ENCODE peak calls at places on chromosomes 6 and 20, in six cellular contexts. One of them, this sample, is unnamed.

GRCh38 chr6:36333889-36334288 is 2.8 kb downstream of the BNIP5 start:
- DNase-seq in T47D: no peak
- DNase-seq in WTC11: no peak
- DNase-seq in activated CD8-positive, alpha-beta memory T cell treated with anti-CD3 and anti-CD28 coated beads for 4 hours: no peak
- DNase-seq in upper lobe of right lung: no peak
- DNase-seq in psoas muscle: no peak
- DNase-seq in this sample: no peak

GRCh38 chr6:70280462-70280861 is 22.4 kb downstream of the COL9A1 start:
- DNase-seq in T47D: peak; percentile 37
- DNase-seq in WTC11: peak; percentile 23
- DNase-seq in activated CD8-positive, alpha-beta memory T cell treated with anti-CD3 and anti-CD28 coated beads for 4 hours: no peak
- DNase-seq in upper lobe of right lung: no peak
- DNase-seq in psoas muscle: no peak
- DNase-seq in this sample: no peak

GRCh38 chr6:101640131-101640530 is 246.6 kb downstream of the GRIK2 start:
- DNase-seq in T47D: no peak
- DNase-seq in WTC11: no peak
- DNase-seq in activated CD8-positive, alpha-beta memory T cell treated with anti-CD3 and anti-CD28 coated beads for 4 hours: no peak
- DNase-seq in upper lobe of right lung: no peak
- DNase-seq in psoas muscle: no peak
- DNase-seq in this sample: no peak

GRCh38 chr6:163333038-163333437 is 81.5 kb upstream of the QKI start:
- DNase-seq in T47D: no peak
- DNase-seq in WTC11: no peak
- DNase-seq in activated CD8-positive, alpha-beta memory T cell treated with anti-CD3 and anti-CD28 coated beads for 4 hours: no peak
- DNase-seq in upper lobe of right lung: no peak
- DNase-seq in psoas muscle: no peak
- DNase-seq in this sample: no peak

GRCh38 chr6:62974452-62974851 is 236.8 kb upstream of the FKBP1C start:
- DNase-seq in T47D: no peak
- DNase-seq in WTC11: no peak
- DNase-seq in activated CD8-positive, alpha-beta memory T cell treated with anti-CD3 and anti-CD28 coated beads for 4 hours: no peak
- DNase-seq in upper lobe of right lung: no peak
- DNase-seq in psoas muscle: no peak
- DNase-seq in this sample: no peak

GRCh38 chr20:58630063-58630462 is 21.0 kb upstream of the STX16 start:
- DNase-seq in T47D: no peak
- DNase-seq in WTC11: no peak
- DNase-seq in activated CD8-positive, alpha-beta memory T cell treated with anti-CD3 and anti-CD28 coated beads for 4 hours: no peak
- DNase-seq in upper lobe of right lung: no peak
- DNase-seq in psoas muscle: peak; percentile 9
- DNase-seq in this sample: no peak

GRCh38 chr20:6635034-6635736 is 132.3 kb upstream of the BMP2 start:
- DNase-seq in T47D: no peak
- DNase-seq in WTC11: no peak
- DNase-seq in activated CD8-positive, alpha-beta memory T cell treated with anti-CD3 and anti-CD28 coated beads for 4 hours: no peak
- DNase-seq in upper lobe of right lung: no peak
- DNase-seq in psoas muscle: no peak
- DNase-seq in this sample: no peak

GRCh38 chr20:973785-974194 is 28.3 kb downstream of the RSPO4 start:
- DNase-seq in T47D: peak; percentile 75
- DNase-seq in WTC11: peak; percentile 46
- DNase-seq in activated CD8-positive, alpha-beta memory T cell treated with anti-CD3 and anti-CD28 coated beads for 4 hours: no peak
- DNase-seq in upper lobe of right lung: no peak
- DNase-seq in psoas muscle: no peak
- DNase-seq in this sample: no peak

GRCh38 chr6:158121335-158121734 is 46.7 kb downstream of the SERAC1 start:
- DNase-seq in T47D: no peak
- DNase-seq in WTC11: no peak
- DNase-seq in activated CD8-positive, alpha-beta memory T cell treated with anti-CD3 and anti-CD28 coated beads for 4 hours: no peak
- DNase-seq in upper lobe of right lung: no peak
- DNase-seq in psoas muscle: no peak
- DNase-seq in this sample: no peak

GRCh38 chr20:48827880-48828733 is at the start of gene PREX1:
- DNase-seq in T47D: peak; percentile 96
- DNase-seq in WTC11: peak; percentile 81
- DNase-seq in activated CD8-positive, alpha-beta memory T cell treated with anti-CD3 and anti-CD28 coated beads for 4 hours: peak; percentile 60
- DNase-seq in upper lobe of right lung: peak; percentile 89
- DNase-seq in psoas muscle: peak; percentile 86
- DNase-seq in this sample: peak; percentile 62

GRCh38 chr20:44700306-44700705 is 14.9 kb upstream of the CCN5 start:
- DNase-seq in T47D: no peak
- DNase-seq in WTC11: no peak
- DNase-seq in activated CD8-positive, alpha-beta memory T cell treated with anti-CD3 and anti-CD28 coated beads for 4 hours: no peak
- DNase-seq in upper lobe of right lung: no peak
- DNase-seq in psoas muscle: no peak
- DNase-seq in this sample: no peak

GRCh38 chr6:158631678-158632537 is 12.6 kb downstream of the DYNLT1 start:
- DNase-seq in T47D: no peak
- DNase-seq in WTC11: no peak
- DNase-seq in activated CD8-positive, alpha-beta memory T cell treated with anti-CD3 and anti-CD28 coated beads for 4 hours: no peak
- DNase-seq in upper lobe of right lung: peak; percentile 66
- DNase-seq in psoas muscle: peak; percentile 91
- DNase-seq in this sample: no peak

GRCh38 chr6:111943273-111943672 is 70.0 kb upstream of the FYN start:
- DNase-seq in T47D: no peak
- DNase-seq in WTC11: no peak
- DNase-seq in activated CD8-positive, alpha-beta memory T cell treated with anti-CD3 and anti-CD28 coated beads for 4 hours: no peak
- DNase-seq in upper lobe of right lung: no peak
- DNase-seq in psoas muscle: no peak
- DNase-seq in this sample: no peak

GRCh38 chr6:124007915-124008688 is 204.4 kb downstream of the NKAIN2 start:
- DNase-seq in T47D: no peak
- DNase-seq in WTC11: no peak
- DNase-seq in activated CD8-positive, alpha-beta memory T cell treated with anti-CD3 and anti-CD28 coated beads for 4 hours: no peak
- DNase-seq in upper lobe of right lung: no peak
- DNase-seq in psoas muscle: no peak
- DNase-seq in this sample: no peak

GRCh38 chr20:32484221-32485125 is 100.7 kb downstream of the NOL4L start:
- DNase-seq in T47D: peak; percentile 23
- DNase-seq in WTC11: peak; percentile 57
- DNase-seq in activated CD8-positive, alpha-beta memory T cell treated with anti-CD3 and anti-CD28 coated beads for 4 hours: no peak
- DNase-seq in upper lobe of right lung: no peak
- DNase-seq in psoas muscle: peak; percentile 61
- DNase-seq in this sample: no peak

GRCh38 chr6:154440022-154440421 is 70.5 kb downstream of the CNKSR3 start:
- DNase-seq in T47D: no peak
- DNase-seq in WTC11: no peak
- DNase-seq in activated CD8-positive, alpha-beta memory T cell treated with anti-CD3 and anti-CD28 coated beads for 4 hours: no peak
- DNase-seq in upper lobe of right lung: no peak
- DNase-seq in psoas muscle: no peak
- DNase-seq in this sample: no peak

GRCh38 chr20:52484438-52484837 is 292.9 kb upstream of the ZFP64 start:
- DNase-seq in T47D: no peak
- DNase-seq in WTC11: no peak
- DNase-seq in activated CD8-positive, alpha-beta memory T cell treated with anti-CD3 and anti-CD28 coated beads for 4 hours: no peak
- DNase-seq in upper lobe of right lung: no peak
- DNase-seq in psoas muscle: no peak
- DNase-seq in this sample: no peak

GRCh38 chr6:2765896-2766766 is 938 bp downstream of the WRNIP1 start:
- DNase-seq in T47D: peak; percentile 53
- DNase-seq in WTC11: peak; percentile 47
- DNase-seq in activated CD8-positive, alpha-beta memory T cell treated with anti-CD3 and anti-CD28 coated beads for 4 hours: no peak
- DNase-seq in upper lobe of right lung: peak; percentile 83
- DNase-seq in psoas muscle: peak; percentile 77
- DNase-seq in this sample: no peak

GRCh38 chr6:148367418-148368024 is 24.9 kb downstream of the SASH1 start:
- DNase-seq in T47D: no peak
- DNase-seq in WTC11: no peak
- DNase-seq in activated CD8-positive, alpha-beta memory T cell treated with anti-CD3 and anti-CD28 coated beads for 4 hours: no peak
- DNase-seq in upper lobe of right lung: no peak
- DNase-seq in psoas muscle: peak; percentile 76
- DNase-seq in this sample: no peak

GRCh38 chr20:60761056-60761455 is 491.0 kb upstream of the CDH4 start:
- DNase-seq in T47D: no peak
- DNase-seq in WTC11: no peak
- DNase-seq in activated CD8-positive, alpha-beta memory T cell treated with anti-CD3 and anti-CD28 coated beads for 4 hours: no peak
- DNase-seq in upper lobe of right lung: no peak
- DNase-seq in psoas muscle: no peak
- DNase-seq in this sample: no peak

GRCh38 chr6:11366183-11366933 is 133.9 kb upstream of the NEDD9 start:
- DNase-seq in T47D: no peak
- DNase-seq in WTC11: no peak
- DNase-seq in activated CD8-positive, alpha-beta memory T cell treated with anti-CD3 and anti-CD28 coated beads for 4 hours: peak; percentile 56
- DNase-seq in upper lobe of right lung: no peak
- DNase-seq in psoas muscle: no peak
- DNase-seq in this sample: peak; percentile 32

GRCh38 chr6:37052027-37052628 is 46.7 kb downstream of the FGD2 start:
- DNase-seq in T47D: no peak
- DNase-seq in WTC11: peak; percentile 82
- DNase-seq in activated CD8-positive, alpha-beta memory T cell treated with anti-CD3 and anti-CD28 coated beads for 4 hours: no peak
- DNase-seq in upper lobe of right lung: no peak
- DNase-seq in psoas muscle: no peak
- DNase-seq in this sample: no peak

GRCh38 chr20:35699914-35700624 is 864 bp downstream of the ROMO1 start:
- DNase-seq in T47D: no peak
- DNase-seq in WTC11: no peak
- DNase-seq in activated CD8-positive, alpha-beta memory T cell treated with anti-CD3 and anti-CD28 coated beads for 4 hours: no peak
- DNase-seq in upper lobe of right lung: no peak
- DNase-seq in psoas muscle: no peak
- DNase-seq in this sample: no peak

GRCh38 chr6:43436577-43437282 is 9.4 kb downstream of the ABCC10 start:
- DNase-seq in T47D: peak; percentile 41
- DNase-seq in WTC11: no peak
- DNase-seq in activated CD8-positive, alpha-beta memory T cell treated with anti-CD3 and anti-CD28 coated beads for 4 hours: no peak
- DNase-seq in upper lobe of right lung: no peak
- DNase-seq in psoas muscle: no peak
- DNase-seq in this sample: no peak

GRCh38 chr20:6231551-6231950 is 108.7 kb upstream of the FERMT1 start:
- DNase-seq in T47D: no peak
- DNase-seq in WTC11: no peak
- DNase-seq in activated CD8-positive, alpha-beta memory T cell treated with anti-CD3 and anti-CD28 coated beads for 4 hours: no peak
- DNase-seq in upper lobe of right lung: no peak
- DNase-seq in psoas muscle: no peak
- DNase-seq in this sample: no peak

GRCh38 chr6:152426276-152426675 is 210.9 kb downstream of the SYNE1 start:
- DNase-seq in T47D: no peak
- DNase-seq in WTC11: no peak
- DNase-seq in activated CD8-positive, alpha-beta memory T cell treated with anti-CD3 and anti-CD28 coated beads for 4 hours: no peak
- DNase-seq in upper lobe of right lung: no peak
- DNase-seq in psoas muscle: no peak
- DNase-seq in this sample: no peak

GRCh38 chr6:44143731-44144130 is 14.9 kb upstream of the CAPN11 start:
- DNase-seq in T47D: no peak
- DNase-seq in WTC11: no peak
- DNase-seq in activated CD8-positive, alpha-beta memory T cell treated with anti-CD3 and anti-CD28 coated beads for 4 hours: no peak
- DNase-seq in upper lobe of right lung: no peak
- DNase-seq in psoas muscle: no peak
- DNase-seq in this sample: no peak

GRCh38 chr6:13671742-13672141 is 39.9 kb downstream of the RANBP9 start:
- DNase-seq in T47D: no peak
- DNase-seq in WTC11: no peak
- DNase-seq in activated CD8-positive, alpha-beta memory T cell treated with anti-CD3 and anti-CD28 coated beads for 4 hours: no peak
- DNase-seq in upper lobe of right lung: no peak
- DNase-seq in psoas muscle: no peak
- DNase-seq in this sample: no peak

GRCh38 chr6:42429042-42429574 is 22.6 kb downstream of the TRERF1 start:
- DNase-seq in T47D: no peak
- DNase-seq in WTC11: no peak
- DNase-seq in activated CD8-positive, alpha-beta memory T cell treated with anti-CD3 and anti-CD28 coated beads for 4 hours: no peak
- DNase-seq in upper lobe of right lung: no peak
- DNase-seq in psoas muscle: no peak
- DNase-seq in this sample: no peak

GRCh38 chr20:5643936-5644335 is 106.3 kb upstream of the SHLD1 start:
- DNase-seq in T47D: peak; percentile 54
- DNase-seq in WTC11: no peak
- DNase-seq in activated CD8-positive, alpha-beta memory T cell treated with anti-CD3 and anti-CD28 coated beads for 4 hours: no peak
- DNase-seq in upper lobe of right lung: no peak
- DNase-seq in psoas muscle: no peak
- DNase-seq in this sample: no peak

GRCh38 chr6:28758046-28758817 is 165.6 kb downstream of the TRIM27 start:
- DNase-seq in T47D: peak; percentile 65
- DNase-seq in WTC11: peak; percentile 83
- DNase-seq in activated CD8-positive, alpha-beta memory T cell treated with anti-CD3 and anti-CD28 coated beads for 4 hours: no peak
- DNase-seq in upper lobe of right lung: no peak
- DNase-seq in psoas muscle: no peak
- DNase-seq in this sample: no peak

GRCh38 chr20:50617022-50617421 is 74.3 kb downstream of the RIPOR3 start:
- DNase-seq in T47D: no peak
- DNase-seq in WTC11: no peak
- DNase-seq in activated CD8-positive, alpha-beta memory T cell treated with anti-CD3 and anti-CD28 coated beads for 4 hours: no peak
- DNase-seq in upper lobe of right lung: no peak
- DNase-seq in psoas muscle: no peak
- DNase-seq in this sample: no peak

GRCh38 chr6:40146902-40147301 is 212.6 kb upstream of the MOCS1 start:
- DNase-seq in T47D: no peak
- DNase-seq in WTC11: no peak
- DNase-seq in activated CD8-positive, alpha-beta memory T cell treated with anti-CD3 and anti-CD28 coated beads for 4 hours: no peak
- DNase-seq in upper lobe of right lung: no peak
- DNase-seq in psoas muscle: no peak
- DNase-seq in this sample: no peak

GRCh38 chr6:127302728-127303675 is 36.3 kb downstream of the RNF146 start:
- DNase-seq in T47D: peak; percentile 61
- DNase-seq in WTC11: no peak
- DNase-seq in activated CD8-positive, alpha-beta memory T cell treated with anti-CD3 and anti-CD28 coated beads for 4 hours: no peak
- DNase-seq in upper lobe of right lung: no peak
- DNase-seq in psoas muscle: no peak
- DNase-seq in this sample: no peak